ENCODE peak calls at places on chromosomes 5 and 9, in six cellular contexts. R is ascending aorta, V is H4, F is Caco-2, Y is choroid plexus epithelial cell, K is HAP-1. O is an unnamed sample.

GRCh38 chr5:6792376-6792775 is 79.1 kb downstream of the TENT4A start:
- DNase-seq in R (no peak), V (no peak), F (no peak), Y (no peak), K (no peak), O (no peak)

GRCh38 chr5:150788974-150789373 is 10.4 kb downstream of the SMIM3 start:
- DNase-seq in R (no peak), V (no peak), F (no peak), Y (no peak), K (no peak), O (no peak)

GRCh38 chr5:52977264-52977897 is 11.8 kb upstream of the ITGA2 start:
- DNase-seq in R (no peak), V (no peak), F (no peak), Y (no peak), K (no peak), O (no peak)

GRCh38 chr9:16138961-16139441 is 586.2 kb downstream of the CCDC171 start:
- DNase-seq in R (no peak), V (no peak), F (no peak), Y (peak), K (no peak), O (no peak)

GRCh38 chr5:60674670-60675069 is 25.3 kb downstream of the DEPDC1B start:
- DNase-seq in R (no peak), V (no peak), F (no peak), Y (no peak), K (no peak), O (no peak)

GRCh38 chr9:2299156-2299842 is 284.2 kb downstream of the SMARCA2 start:
- DNase-seq in R (no peak), V (no peak), F (no peak), Y (no peak), K (no peak), O (no peak)

GRCh38 chr9:68780735-68781134 is 75.7 kb downstream of the PIP5K1B start:
- DNase-seq in R (no peak), V (no peak), F (no peak), Y (peak), K (no peak), O (no peak)

GRCh38 chr9:135282001-135282731 is 194.7 kb downstream of the OLFM1 start:
- DNase-seq in R (no peak), V (peak), F (no peak), Y (peak), K (no peak), O (no peak)

GRCh38 chr5:141094481-141095262 is at the start of gene PCDHB2:
- DNase-seq in R (no peak), V (peak), F (no peak), Y (peak), K (peak), O (no peak)

GRCh38 chr9:90975666-90976538 is 174.3 kb downstream of the SYK start:
- DNase-seq in R (no peak), V (no peak), F (no peak), Y (no peak), K (no peak), O (no peak)

GRCh38 chr5:176416965-176417364 is 626 bp upstream of the CLTB start:
- DNase-seq in R (no peak), V (peak), F (no peak), Y (no peak), K (no peak), O (no peak)

GRCh38 chr9:90611121-90611520 is 31.5 kb downstream of the DIRAS2 start:
- DNase-seq in R (no peak), V (no peak), F (no peak), Y (no peak), K (no peak), O (no peak)

GRCh38 chr9:109968702-109969450 is 188.9 kb downstream of the PALM2AKAP2 start:
- DNase-seq in R (no peak), V (no peak), F (peak), Y (peak), K (no peak), O (no peak)

GRCh38 chr5:124714910-124715309 is 31.5 kb downstream of the ZNF608 start:
- DNase-seq in R (no peak), V (no peak), F (no peak), Y (no peak), K (no peak), O (no peak)

GRCh38 chr9:132638240-132638639 is 31.5 kb downstream of the DDX31 start:
- DNase-seq in R (no peak), V (no peak), F (no peak), Y (peak), K (no peak), O (no peak)

GRCh38 chr5:102629827-102630605 is 125.1 kb upstream of the PAM start:
- DNase-seq in R (no peak), V (no peak), F (no peak), Y (no peak), K (no peak), O (no peak)

GRCh38 chr5:5497132-5497748 is 74.8 kb downstream of the ICE1 start:
- DNase-seq in R (no peak), V (peak), F (no peak), Y (peak), K (peak), O (peak)

GRCh38 chr5:137051165-137051564 is 448.0 kb downstream of the SPOCK1 start:
- DNase-seq in R (no peak), V (no peak), F (no peak), Y (no peak), K (no peak), O (no peak)

GRCh38 chr5:158514961-158515359 is 584.8 kb downstream of the EBF1 start:
- DNase-seq in R (no peak), V (no peak), F (no peak), Y (no peak), K (no peak), O (no peak)

GRCh38 chr5:16552666-16553343 is 64.0 kb downstream of the RETREG1 start:
- DNase-seq in R (no peak), V (peak), F (peak), Y (peak), K (peak), O (peak)

GRCh38 chr9:16417749-16418148 is 452.7 kb downstream of the BNC2 start:
- DNase-seq in R (no peak), V (no peak), F (no peak), Y (peak), K (no peak), O (no peak)

GRCh38 chr5:10653033-10653432 is 89.2 kb downstream of the ANKRD33B start:
- DNase-seq in R (no peak), V (no peak), F (peak), Y (no peak), K (no peak), O (no peak)

GRCh38 chr5:151319334-151319733 is 15.8 kb upstream of the SLC36A3 start:
- DNase-seq in R (no peak), V (peak), F (peak), Y (peak), K (no peak), O (no peak)

GRCh38 chr9:125428060-125428481 is 166.4 kb downstream of the GAPVD1 start:
- DNase-seq in R (no peak), V (no peak), F (no peak), Y (peak), K (peak), O (peak)

GRCh38 chr9:88370346-88370745 is 17.9 kb upstream of the SPIN1 start:
- DNase-seq in R (no peak), V (no peak), F (peak), Y (no peak), K (peak), O (no peak)

GRCh38 chr5:96146675-96147074 is 185.0 kb upstream of the ELL2 start:
- DNase-seq in R (no peak), V (peak), F (peak), Y (peak), K (no peak), O (no peak)

GRCh38 chr9:113656771-113657670 is 193.5 kb downstream of the RGS3 start:
- DNase-seq in R (no peak), V (no peak), F (peak), Y (no peak), K (no peak), O (no peak)

GRCh38 chr5:160165137-160166068 is 46.2 kb upstream of the PWWP2A start:
- DNase-seq in R (peak), V (peak), F (no peak), Y (peak), K (peak), O (no peak)